ENCODE peak calls at places on chromosomes 5 and 9, in eight cellular contexts. W, X, F, M, O, L, R and Z are unnamed samples.

GRCh38 chr9:98943682-98944129 is at the start of gene COL15A1:
- DNase-seq in F (peak; percentile 40), M (peak; percentile 56), X (no peak), R (peak; percentile 67), O (peak; percentile 11), W (peak; percentile 76), L (no peak), Z (no peak)

GRCh38 chr5:93342563-93343061 is 238.4 kb downstream of the NR2F1-AS1 start:
- DNase-seq in O (no peak), M (no peak), F (no peak), R (peak; percentile 19), W (no peak), X (no peak), L (no peak), Z (no peak)

GRCh38 chr5:138790684-138791083 is 37.5 kb downstream of the CTNNA1 start:
- DNase-seq in M (no peak), O (no peak), X (no peak), R (peak; percentile 26), F (no peak), W (no peak), L (no peak), Z (no peak)

GRCh38 chr5:26921439-26921838 is 116.9 kb downstream of the CDH9 start:
- DNase-seq in W (no peak), M (no peak), O (no peak), X (no peak), R (no peak), L (no peak), F (no peak), Z (no peak)

GRCh38 chr5:176908677-176909358 is 9.7 kb upstream of the HK3 start:
- DNase-seq in F (no peak), O (no peak), X (no peak), L (no peak), M (no peak), R (no peak), W (no peak), Z (no peak)

GRCh38 chr9:121945849-121946248 is 147.3 kb downstream of the TTLL11 start:
- DNase-seq in O (peak; percentile 26), F (no peak), L (no peak), R (peak; percentile 79), W (no peak), X (no peak), M (no peak), Z (peak; percentile 33)

GRCh38 chr9:94772654-94773303 is 46.3 kb downstream of the AOPEP start:
- DNase-seq in R (peak; percentile 31), O (no peak), X (no peak), F (no peak), M (no peak), L (peak; percentile 72), W (no peak), Z (no peak)

GRCh38 chr5:73222173-73222572 is 49.2 kb downstream of the TMEM174 start:
- DNase-seq in W (no peak), L (no peak), X (no peak), M (no peak), F (no peak), R (no peak), O (no peak), Z (no peak)

GRCh38 chr9:16058131-16058549 is 505.3 kb downstream of the CCDC171 start:
- DNase-seq in W (no peak), O (no peak), M (no peak), F (no peak), X (no peak), L (no peak), R (peak; percentile 85), Z (peak; percentile 87)

GRCh38 chr5:69489246-69489645 is 3.3 kb upstream of the OCLN start:
- DNase-seq in W (no peak), X (no peak), L (no peak), M (no peak), R (no peak), O (no peak), F (no peak), Z (peak; percentile 53)

GRCh38 chr5:16666140-16666860 is 49.5 kb upstream of the RETREG1 start:
- DNase-seq in X (no peak), F (no peak), L (no peak), W (no peak), R (no peak), O (no peak), M (peak; percentile 68), Z (no peak)
- H3K4me3 ChIP-seq in X (no peak overlapping the region), F (no peak overlapping the region), L (no peak overlapping the region), W (no peak overlapping the region), R (no peak overlapping the region), O (no peak overlapping the region), M (no peak overlapping the region), Z (no peak overlapping the region)

DNA sequence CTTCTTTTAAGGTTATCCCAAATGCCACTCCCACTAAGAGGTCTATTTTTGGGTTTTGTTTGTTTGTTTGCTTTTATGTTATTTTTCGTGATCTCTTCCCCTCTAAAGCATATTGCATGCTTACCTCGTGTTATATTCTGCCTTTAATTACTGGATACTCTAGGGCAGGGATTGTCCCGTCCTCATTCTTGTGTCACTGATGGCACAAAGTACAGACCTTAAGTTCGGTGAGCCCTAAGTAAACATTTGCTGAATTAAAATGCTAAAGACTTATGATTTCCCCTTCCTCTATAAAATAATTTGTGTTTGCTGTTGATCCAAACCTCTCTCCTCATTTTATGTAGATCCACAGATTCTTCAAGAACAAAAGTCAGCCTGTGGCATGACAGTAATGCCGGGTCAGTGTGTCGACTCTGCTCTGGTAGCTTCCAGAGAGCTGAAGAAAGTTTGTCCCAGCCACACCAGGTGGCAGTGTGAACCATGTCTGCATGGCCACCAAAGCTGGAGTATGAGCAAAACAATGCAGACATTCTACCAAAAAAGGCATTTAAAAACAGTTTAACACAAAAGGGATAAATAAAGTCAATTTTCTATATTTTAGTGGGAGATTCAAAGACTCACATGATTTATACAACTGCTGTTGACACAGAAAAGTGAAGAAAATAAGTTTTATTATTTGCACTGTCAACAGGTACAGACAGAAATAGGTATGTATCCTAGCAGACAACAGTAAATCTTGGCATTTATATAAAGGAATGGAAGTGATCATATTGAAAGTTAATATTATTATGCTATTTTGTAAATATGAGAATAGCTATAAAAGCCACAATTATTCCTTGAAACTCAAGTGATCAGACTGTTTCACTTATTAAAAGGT is 17.9 kb upstream of the POC5 start:
- DNase-seq in R (peak; percentile 34), F (no peak), L (no peak), O (peak; percentile 16), W (no peak), M (peak; percentile 72), X (no peak), Z (peak; percentile 47)
- TF ChIP-seq CTCF in R (peak; percentile 30), F (no peak), L (no peak), O (peak; percentile 42), W (no peak), M (peak; percentile 74), X (peak; percentile 54), Z (peak; percentile 65)

GRCh38 chr5:143824851-143825720 is 13.1 kb downstream of the HMHB1 start:
- DNase-seq in R (peak; percentile 88), X (peak; percentile 84), F (peak; percentile 67), M (peak; percentile 90), L (peak; percentile 45), O (peak; percentile 81), W (peak; percentile 87), Z (peak; percentile 74)

GRCh38 chr5:143820451-143820850 is 8.5 kb downstream of the HMHB1 start:
- DNase-seq in F (no peak), O (no peak), X (no peak), M (no peak), W (no peak), L (no peak), R (no peak), Z (no peak)
- H3K4me3 ChIP-seq in F (no peak overlapping the region), O (no peak overlapping the region), X (no peak overlapping the region), M (no peak overlapping the region), W (no peak overlapping the region), L (no peak overlapping the region), R (no peak overlapping the region), Z (no peak overlapping the region)

GRCh38 chr5:95962475-95962773 is 773 bp upstream of the ELL2 start:
- DNase-seq in R (no peak), W (no peak), M (no peak), X (no peak), L (no peak), O (no peak), F (no peak), Z (no peak)

GRCh38 chr5:95961617-95962474 is at the start of gene ELL2:
- DNase-seq in R (peak; percentile 99), W (peak; percentile 99), F (peak; percentile 97), L (peak; percentile 92), M (peak; percentile 99), O (peak; percentile 99), X (peak; percentile 97), Z (peak; percentile 98)

GRCh38 chr5:95959964-95960801 is 1.5 kb downstream of the ELL2 start:
- DNase-seq in O (peak; percentile 58), W (peak; percentile 74), M (peak; percentile 54), L (no peak), X (peak; percentile 14), F (no peak), R (peak; percentile 59), Z (no peak)

GRCh38 chr5:95959051-95959963 is 2.3 kb downstream of the ELL2 start:
- DNase-seq in O (peak; percentile 39), F (no peak), R (no peak), X (no peak), L (no peak), W (no peak), M (no peak), Z (no peak)

DNA sequence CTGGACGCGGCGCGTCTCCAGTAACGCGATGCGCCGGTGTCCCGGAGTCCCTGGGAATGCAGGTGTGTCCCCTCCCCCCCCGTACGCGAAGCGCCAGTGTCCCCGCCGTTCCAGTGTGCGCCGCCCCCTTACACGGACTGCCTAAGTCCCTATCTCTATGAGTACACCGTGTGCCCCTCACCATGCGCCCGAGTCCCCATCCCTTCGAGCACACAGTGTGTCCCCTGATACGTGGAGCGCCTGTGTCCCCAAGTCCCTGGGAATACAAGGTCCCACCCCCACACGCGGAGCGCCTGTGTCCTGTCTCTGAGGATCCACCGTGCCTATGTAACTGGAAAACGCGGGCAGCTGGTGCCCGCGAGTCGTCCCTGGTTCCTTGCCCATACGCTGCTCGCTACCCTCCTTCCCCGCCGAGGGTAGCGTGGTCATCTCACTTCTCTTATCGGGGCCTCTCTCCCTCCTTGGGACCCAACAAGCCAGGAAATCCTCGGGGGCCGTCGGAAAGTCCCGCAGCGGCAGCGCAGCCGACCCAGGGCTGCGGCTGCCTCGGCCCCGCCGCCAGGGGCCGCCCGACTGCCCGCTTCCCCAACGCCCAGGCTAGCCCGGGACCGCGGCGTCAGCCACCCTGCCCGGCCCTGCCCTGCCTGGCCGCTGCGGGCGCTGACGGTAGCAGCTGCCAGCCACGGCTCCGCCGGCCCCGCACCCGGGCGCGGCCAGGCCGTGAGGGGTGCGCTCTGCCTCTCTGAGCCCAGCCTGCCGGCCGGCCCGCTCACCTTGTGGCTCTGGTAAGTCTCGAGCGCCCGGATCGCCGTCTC is 642 bp downstream of the ELL2 start:
- DNase-seq in W (peak; percentile 89), L (peak; percentile 43), M (peak; percentile 87), O (peak; percentile 90), R (peak; percentile 94), X (peak; percentile 79), F (peak; percentile 55), Z (peak; percentile 37)
- TF ChIP-seq CTCF in W (peak; percentile 86), L (peak; percentile 57), M (peak; percentile 97), O (peak; percentile 27), R (peak; percentile 58), X (peak; percentile 94), F (peak; percentile 82), Z (peak; percentile 63)

DNA sequence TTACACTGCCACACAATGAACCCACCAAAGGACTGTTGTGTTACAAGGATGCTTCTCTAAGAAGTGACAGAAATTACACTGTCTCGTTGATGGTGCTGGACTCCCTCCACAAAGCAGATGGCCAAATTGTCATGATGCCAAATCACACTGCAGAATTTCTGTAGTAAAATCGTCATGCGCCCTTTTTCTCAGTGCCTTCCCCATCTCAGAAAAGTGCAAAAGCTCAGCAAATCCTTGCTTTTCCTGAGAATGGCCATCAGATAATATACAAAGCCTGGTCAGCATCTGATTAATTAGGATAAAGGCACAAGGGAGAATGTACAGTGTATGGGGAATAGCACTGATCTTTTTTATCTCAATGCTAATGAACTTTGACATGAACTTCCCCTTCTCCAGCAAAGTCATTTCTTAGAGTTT is 545.8 kb downstream of the CSNK1G3 start:
- DNase-seq in X (no peak), W (no peak), R (peak; percentile 45), L (no peak), M (no peak), O (no peak), F (no peak), Z (no peak)
- H3K4me3 ChIP-seq in X (peak overlapping the region; percentile 9), W (no peak overlapping the region), R (no peak overlapping the region), L (no peak overlapping the region), M (no peak overlapping the region), O (no peak overlapping the region), F (no peak overlapping the region), Z (no peak overlapping the region)